ENCODE peak calls at places on chromosomes 7 and 10, in eight cellular contexts. A is psoas muscle, H is PC-9, V is BJ, X is right lobe of liver, E is breast epithelium, N is brain microvascular endothelial cell, Z is HepG2. T is an unnamed sample.
A peak's percentile ranks its signal among the peaks of the same experiment; 100 is the strongest.

GRCh38 chr7:47336178-47337020 is 245.5 kb downstream of the TNS3 start:
- DNase-seq in E (peak; percentile 48), A (peak; percentile 58), H (no peak), Z (no peak), N (no peak), V (no peak), X (no peak), T (no peak)

GRCh38 chr10:77231375-77231774 is 406.2 kb downstream of the KCNMA1 start:
- DNase-seq in Z (no peak), X (no peak), N (no peak), V (no peak), H (no peak), E (no peak), A (no peak), T (no peak)

GRCh38 chr10:76902949-76903348 is 734.7 kb downstream of the KCNMA1 start:
- DNase-seq in V (no peak), A (no peak), Z (no peak), N (no peak), E (no peak), H (peak; percentile 9), X (no peak), T (no peak)

GRCh38 chr10:98030093-98030821 is at the start of gene CRTAC1:
- DNase-seq in Z (no peak), H (no peak), V (no peak), N (no peak), A (peak; percentile 48), E (no peak), X (no peak), T (no peak)

GRCh38 chr10:74071151-74071550 is 73.2 kb downstream of the VCL start:
- DNase-seq in V (peak; percentile 61), H (no peak), N (peak; percentile 72), X (no peak), A (no peak), E (no peak), Z (no peak), T (no peak)

GRCh38 chr7:29612596-29612995 is 49.0 kb downstream of the PRR15 start:
- DNase-seq in A (no peak), E (no peak), N (no peak), X (no peak), Z (no peak), V (peak; percentile 93), H (no peak), T (no peak)

GRCh38 chr7:85115862-85116261 is 71.0 kb downstream of the SEMA3D start:
- DNase-seq in E (no peak), A (no peak), Z (no peak), N (no peak), X (no peak), V (no peak), H (no peak), T (no peak)

GRCh38 chr7:134826105-134826504 is 46.7 kb downstream of the CALD1 start:
- DNase-seq in Z (no peak), A (no peak), N (peak; percentile 92), V (peak; percentile 31), H (no peak), X (no peak), E (no peak), T (peak; percentile 34)

GRCh38 chr7:30225863-30226361 is 58.5 kb upstream of the ZNRF2 start:
- DNase-seq in N (peak; percentile 12), A (peak; percentile 67), X (peak; percentile 62), Z (no peak), E (peak; percentile 63), H (peak; percentile 84), V (no peak), T (peak; percentile 79)

GRCh38 chr10:89002234-89002978 is 11.8 kb downstream of the FAS start:
- DNase-seq in A (no peak), N (no peak), E (no peak), Z (no peak), V (no peak), H (no peak), X (no peak), T (no peak)

GRCh38 chr7:158731761-158732160 is 27.2 kb upstream of the NCAPG2 start:
- DNase-seq in X (no peak), N (no peak), Z (no peak), E (no peak), A (no peak), H (no peak), V (no peak), T (no peak)

DNA sequence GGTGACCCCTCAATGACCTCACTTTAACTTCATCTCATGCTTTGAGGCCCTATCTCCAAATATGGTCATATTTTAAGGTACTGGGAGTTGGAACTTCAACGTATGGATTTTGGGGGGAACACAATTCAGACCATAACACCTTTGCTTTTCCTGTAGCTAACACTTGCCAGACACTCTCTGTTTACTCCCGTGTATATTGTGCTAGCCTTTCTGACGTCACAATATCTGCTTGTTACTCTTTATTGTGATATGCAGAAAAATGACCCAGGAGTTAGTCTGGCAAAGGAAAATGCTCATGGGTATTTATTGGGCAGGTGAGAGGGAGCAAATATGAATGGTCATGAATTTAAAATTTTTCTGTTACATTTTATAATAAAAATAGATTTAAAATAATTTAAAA is 45.7 kb upstream of the KCND2 start:
- DNase-seq in N (no peak), X (no peak), V (no peak), H (no peak), Z (no peak), A (no peak), E (no peak), T (no peak)
- TF ChIP-seq CTCF in N (no peak), X (no peak), V (no peak), H (no peak), Z (no peak), A (no peak), E (no peak), T (no peak)

DNA sequence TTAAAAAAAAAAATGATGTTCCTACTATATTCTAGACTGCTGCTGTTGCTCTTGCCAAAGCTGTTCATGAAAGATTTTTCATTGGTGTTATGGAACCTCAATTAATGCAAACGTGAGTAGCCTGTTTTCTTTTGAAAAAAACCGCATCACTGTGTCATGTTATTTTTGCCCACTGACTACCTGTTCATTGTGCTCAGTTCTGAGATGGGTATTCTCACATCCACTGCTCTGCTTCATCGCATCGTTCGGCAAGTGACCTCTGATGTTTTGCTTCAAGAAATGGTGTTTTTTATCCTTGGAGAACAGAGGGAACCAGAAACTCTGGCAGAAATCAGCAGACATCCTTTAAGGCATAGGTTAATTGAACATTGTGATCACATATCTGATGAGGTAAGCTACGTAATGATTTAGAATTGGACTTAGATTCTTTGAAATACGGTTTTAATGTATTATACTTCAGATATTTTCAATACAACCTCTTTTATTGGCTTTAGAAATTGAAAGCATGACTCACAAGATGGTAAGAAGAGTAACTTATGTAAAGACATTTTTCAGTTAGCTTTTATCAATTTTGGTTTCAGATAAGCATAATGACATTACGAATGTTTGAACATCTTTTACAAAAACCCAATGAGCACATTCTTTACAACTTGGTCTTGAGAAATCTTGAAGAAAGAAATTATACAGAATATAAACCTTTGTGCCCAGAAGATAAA is 24.6 kb downstream of the FHIP2A start:
- DNase-seq in N (no peak), H (no peak), Z (no peak), E (no peak), X (no peak), A (no peak), V (no peak), T (no peak)
- H3K36me3 ChIP-seq in N (peaks cover 74% of the 10 kb centered on the region), H (peaks cover 20% of the 10 kb centered on the region), Z (peaks cover 53% of the 10 kb centered on the region), E (peaks cover 18% of the 10 kb centered on the region), X (no peaks in the 10 kb centered on the region), A (peaks cover 13% of the 10 kb centered on the region), V (peaks cover 21% of the 10 kb centered on the region), T (peaks cover 4% of the 10 kb centered on the region)

GRCh38 chr10:6046458-6047325 is 15.5 kb downstream of the IL2RA start:
- DNase-seq in E (no peak), H (no peak), N (no peak), A (no peak), V (no peak), X (no peak), Z (no peak), T (no peak)

GRCh38 chr10:6047326-6047611 is 14.9 kb downstream of the IL2RA start:
- DNase-seq in V (no peak), N (no peak), X (no peak), E (no peak), Z (no peak), A (no peak), H (no peak), T (no peak)

GRCh38 chr10:6044651-6045599 is 17.2 kb downstream of the IL2RA start:
- DNase-seq in E (no peak), Z (no peak), H (no peak), N (no peak), V (no peak), A (no peak), X (no peak), T (no peak)

GRCh38 chr10:6045600-6046457 is 16.3 kb downstream of the IL2RA start:
- DNase-seq in V (no peak), X (no peak), H (no peak), N (no peak), A (no peak), Z (no peak), E (no peak), T (no peak)

GRCh38 chr10:6044060-6044459 is 18.1 kb downstream of the IL2RA start:
- DNase-seq in V (no peak), E (no peak), X (no peak), Z (no peak), N (no peak), H (no peak), A (no peak), T (no peak)
- H3K4me3 ChIP-seq in V (no peak overlapping the region), E (no peak overlapping the region), X (no peak overlapping the region), Z (no peak overlapping the region), N (no peak overlapping the region), H (no peak overlapping the region), A (no peak overlapping the region), T (no peak overlapping the region)

DNA sequence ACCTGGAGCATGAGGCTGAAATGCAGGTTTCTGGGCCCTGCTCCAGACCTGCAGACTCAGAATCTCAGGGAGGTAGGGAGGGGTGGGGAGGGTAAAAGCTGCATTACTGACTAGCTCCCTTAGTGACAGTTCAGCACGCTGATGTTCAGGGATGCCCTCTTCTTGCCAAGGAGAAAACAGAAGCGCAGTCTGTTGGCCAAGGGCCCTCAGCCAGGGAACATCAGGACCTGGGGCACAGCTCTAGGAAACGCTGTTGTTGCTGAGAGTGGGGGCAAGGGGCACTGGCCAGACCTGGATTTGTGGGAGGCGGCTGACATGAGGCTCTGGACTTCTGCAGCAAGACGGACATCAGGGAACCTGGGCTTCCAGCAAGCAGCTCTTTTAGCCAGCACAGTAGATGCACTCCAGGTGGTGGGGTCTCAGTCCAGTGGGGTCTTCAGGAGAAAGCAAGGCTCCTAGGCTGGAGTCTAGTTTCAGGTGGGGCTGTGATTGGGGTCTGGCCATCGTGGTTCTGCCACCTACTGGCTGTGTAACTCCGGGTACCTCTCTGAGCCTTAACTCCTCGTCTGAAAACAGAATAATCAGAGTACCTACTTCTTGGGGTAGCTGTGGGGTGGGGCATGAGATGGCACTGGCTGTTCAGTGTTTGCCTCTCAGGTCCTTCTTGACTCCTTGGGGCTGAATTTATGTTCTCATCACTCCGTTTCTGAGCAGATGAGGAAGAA is 72.9 kb upstream of the PRLHR start:
- DNase-seq in A (no peak), H (no peak), E (no peak), X (no peak), V (no peak), N (no peak), Z (no peak), T (no peak)
- TF ChIP-seq CTCF in A (no peak), H (no peak), E (no peak), X (no peak), V (peak; percentile 7), N (peak; percentile 3), Z (peak; percentile 29), T (no peak)